ENCODE peak calls at places on chromosomes 12 and 14, in four cellular contexts. D is K562, A is HCT116, M is HepG2. J is an unnamed sample.

GRCh38 chr14:54135804-54136280 is 179.2 kb upstream of the BMP4 start:
- DNase-seq in A (no peak), M (peak; percentile 89), D (no peak), J (no peak)

GRCh38 chr14:59678352-59678751 is 101.7 kb upstream of the CCDC175 start:
- DNase-seq in D (no peak), M (no peak), A (no peak), J (no peak)

GRCh38 chr14:65910108-65910507 is 497.6 kb downstream of the FUT8 start:
- DNase-seq in D (no peak), M (no peak), A (no peak), J (no peak)

GRCh38 chr12:103571286-103571685 is 15.8 kb upstream of the STAB2 start:
- DNase-seq in M (peak; percentile 16), D (no peak), A (peak; percentile 26), J (no peak)

GRCh38 chr12:51593539-51593938 is 2.5 kb downstream of the SCN8A start:
- DNase-seq in D (peak; percentile 51), A (no peak), M (peak; percentile 20), J (no peak)

GRCh38 chr12:43903686-43904085 is 67.8 kb downstream of the TMEM117 start:
- DNase-seq in D (no peak), M (no peak), A (no peak), J (no peak)

GRCh38 chr14:36091096-36091495 is 85.4 kb downstream of the PTCSC3 start:
- DNase-seq in M (peak; percentile 98), A (peak; percentile 19), D (peak; percentile 5), J (no peak)

GRCh38 chr14:105500036-105500725 is 9.1 kb downstream of the TEDC1 start:
- DNase-seq in A (no peak), D (no peak), M (no peak), J (no peak)

GRCh38 chr14:30138517-30138916 is 210.9 kb upstream of the PRKD1 start:
- DNase-seq in D (no peak), A (no peak), M (no peak), J (no peak)

GRCh38 chr12:111777345-111778045 is 10.8 kb downstream of the ALDH2 start:
- DNase-seq in D (no peak), M (peak; percentile 87), A (no peak), J (no peak)

GRCh38 chr14:67987596-67987995 is 168.0 kb downstream of the RAD51B start:
- DNase-seq in M (no peak), A (no peak), D (peak; percentile 33), J (no peak)

GRCh38 chr12:108637222-108637621 is 3.5 kb upstream of the SELPLG start:
- DNase-seq in D (no peak), M (no peak), A (no peak), J (no peak)

GRCh38 chr12:2294651-2295475 is 242.1 kb downstream of the CACNA1C start:
- DNase-seq in A (no peak), M (no peak), D (no peak), J (no peak)

GRCh38 chr12:51320695-51321320 is 3.2 kb downstream of the BIN2 start:
- DNase-seq in D (peak; percentile 88), M (no peak), A (no peak), J (no peak)

GRCh38 chr14:82642425-82642824 is 1108.8 kb upstream of the SEL1L start:
- DNase-seq in A (no peak), D (peak; percentile 23), M (no peak), J (no peak)

GRCh38 chr12:132465269-132466190 is 24.4 kb upstream of the FBRSL1 start:
- DNase-seq in M (no peak), A (no peak), D (no peak), J (no peak)

GRCh38 chr12:47082963-47083621 is 3.3 kb upstream of the AMIGO2 start:
- DNase-seq in M (no peak), A (no peak), D (peak; percentile 48), J (peak; percentile 96)

GRCh38 chr14:74412753-74413152 is 13.3 kb downstream of the SYNDIG1L start:
- DNase-seq in A (no peak), M (no peak), D (no peak), J (no peak)

GRCh38 chr12:20320552-20320951 is 47.8 kb upstream of the PDE3A start:
- DNase-seq in A (no peak), D (no peak), M (no peak), J (no peak)

GRCh38 chr14:69574266-69574953 is at the start of gene CCDC177:
- DNase-seq in D (peak; percentile 57), M (peak; percentile 28), A (peak; percentile 21), J (peak; percentile 15)

GRCh38 chr12:54306925-54307731 is 6.3 kb upstream of the NFE2 start:
- DNase-seq in D (peak; percentile 100), M (peak; percentile 58), A (peak; percentile 78), J (no peak)

GRCh38 chr12:14903386-14904098 is 17.9 kb upstream of the MGP start:
- DNase-seq in M (no peak), D (no peak), A (no peak), J (no peak)

GRCh38 chr12:108685469-108686247 is 45.7 kb downstream of the CORO1C start:
- DNase-seq in A (no peak), D (no peak), M (no peak), J (no peak)

GRCh38 chr14:23562822-23563472 is 4.6 kb downstream of the AP1G2 start:
- DNase-seq in M (peak; percentile 74), D (peak; percentile 63), A (no peak), J (no peak)

GRCh38 chr12:39272934-39273770 is 169.8 kb downstream of the KIF21A start:
- DNase-seq in A (peak; percentile 22), D (peak; percentile 59), M (peak; percentile 24), J (peak; percentile 10)

GRCh38 chr12:20259786-20260185 is 108.6 kb upstream of the PDE3A start:
- DNase-seq in D (no peak), A (no peak), M (no peak), J (no peak)

GRCh38 chr14:80996049-80996901 is 40.9 kb downstream of the TSHR start:
- DNase-seq in A (peak; percentile 66), D (peak; percentile 68), M (peak; percentile 66), J (peak; percentile 12)

GRCh38 chr12:70180140-70180539 is 63.1 kb upstream of the CNOT2 start:
- DNase-seq in M (no peak), A (no peak), D (no peak), J (no peak)

GRCh38 chr12:43208627-43209026 is 343.4 kb downstream of the ADAMTS20 start:
- DNase-seq in D (no peak), M (peak; percentile 1), A (no peak), J (no peak)

GRCh38 chr14:54589076-54589475 is 22.1 kb downstream of the SAMD4A start:
- DNase-seq in A (no peak), D (no peak), M (no peak), J (no peak)

GRCh38 chr12:109872-110271 is 43.3 kb downstream of the IQSEC3 start:
- DNase-seq in A (no peak), D (peak; percentile 30), M (no peak), J (no peak)

GRCh38 chr14:103657466-103657865 is 28.5 kb downstream of the KLC1 start:
- DNase-seq in D (no peak), A (no peak), M (no peak), J (no peak)

GRCh38 chr12:111056618-111057521 is 136.5 kb upstream of the MYL2 start:
- DNase-seq in A (no peak), D (peak; percentile 17), M (no peak), J (no peak)

GRCh38 chr14:99774526-99775307 is 18.5 kb upstream of the EML1 start:
- DNase-seq in D (no peak), M (no peak), A (no peak), J (no peak)

GRCh38 chr14:20732950-20733650 is 12.6 kb upstream of the EDDM3A start:
- DNase-seq in D (no peak), A (no peak), M (no peak), J (no peak)

GRCh38 chr12:113087193-113087592 is 30.7 kb downstream of the DTX1 start:
- DNase-seq in A (no peak), M (no peak), D (no peak), J (no peak)

GRCh38 chr14:33642080-33642479 is 308.8 kb downstream of the EGLN3 start:
- DNase-seq in D (no peak), M (no peak), A (no peak), J (no peak)
- TF ChIP-seq REST in D (no peak), M (no peak), A (no peak), J (no peak)

GRCh38 chr12:62372134-62372533 is 94.5 kb upstream of the MON2 start:
- DNase-seq in D (no peak), M (no peak), A (no peak), J (no peak)

GRCh38 chr12:62370189-62370588 is 96.4 kb upstream of the MON2 start:
- DNase-seq in M (no peak), A (no peak), D (peak; percentile 8), J (no peak)

GRCh38 chr12:62375603-62376002 is 91.0 kb upstream of the MON2 start:
- DNase-seq in M (no peak), D (no peak), A (no peak), J (no peak)

GRCh38 chr12:62372825-62373224 is 93.8 kb upstream of the MON2 start:
- DNase-seq in M (no peak), A (no peak), D (no peak), J (no peak)

GRCh38 chr12:62371661-62372060 is 95.0 kb upstream of the MON2 start:
- DNase-seq in M (no peak), D (no peak), A (no peak), J (no peak)
- TF ChIP-seq TCF7L2 in M (no peak), D (no peak), A (no peak), J (no peak)

DNA sequence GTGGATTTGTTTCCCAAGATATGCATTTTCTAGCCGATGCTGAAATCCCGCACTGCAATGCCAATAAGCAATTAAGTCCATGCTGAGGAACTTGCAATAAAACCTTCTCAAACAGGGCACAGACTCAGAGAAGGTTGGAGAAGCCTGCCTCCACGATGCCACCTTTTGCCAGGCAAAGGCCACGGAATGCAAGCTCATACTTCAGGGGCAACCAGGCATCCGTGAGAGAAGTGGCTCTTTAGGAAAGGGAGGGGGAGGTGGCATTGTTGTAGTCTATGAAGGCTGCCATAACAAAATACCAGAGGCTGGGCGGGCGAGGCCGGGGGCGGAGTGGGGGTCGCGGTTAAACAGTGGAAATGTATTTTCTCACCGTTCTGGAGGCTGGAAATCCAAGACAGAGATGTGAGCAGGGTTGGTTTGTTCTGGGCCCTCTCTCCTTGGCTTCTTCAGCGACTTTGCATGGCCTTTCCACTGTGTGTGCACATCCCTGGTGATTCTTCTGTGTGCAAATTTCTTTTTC is 689.5 kb downstream of the VRK1 start:
- DNase-seq in M (no peak), D (no peak), A (no peak), J (no peak)
- TF ChIP-seq CTCF in M (no peak), D (no peak), A (no peak), J (no peak)

DNA sequence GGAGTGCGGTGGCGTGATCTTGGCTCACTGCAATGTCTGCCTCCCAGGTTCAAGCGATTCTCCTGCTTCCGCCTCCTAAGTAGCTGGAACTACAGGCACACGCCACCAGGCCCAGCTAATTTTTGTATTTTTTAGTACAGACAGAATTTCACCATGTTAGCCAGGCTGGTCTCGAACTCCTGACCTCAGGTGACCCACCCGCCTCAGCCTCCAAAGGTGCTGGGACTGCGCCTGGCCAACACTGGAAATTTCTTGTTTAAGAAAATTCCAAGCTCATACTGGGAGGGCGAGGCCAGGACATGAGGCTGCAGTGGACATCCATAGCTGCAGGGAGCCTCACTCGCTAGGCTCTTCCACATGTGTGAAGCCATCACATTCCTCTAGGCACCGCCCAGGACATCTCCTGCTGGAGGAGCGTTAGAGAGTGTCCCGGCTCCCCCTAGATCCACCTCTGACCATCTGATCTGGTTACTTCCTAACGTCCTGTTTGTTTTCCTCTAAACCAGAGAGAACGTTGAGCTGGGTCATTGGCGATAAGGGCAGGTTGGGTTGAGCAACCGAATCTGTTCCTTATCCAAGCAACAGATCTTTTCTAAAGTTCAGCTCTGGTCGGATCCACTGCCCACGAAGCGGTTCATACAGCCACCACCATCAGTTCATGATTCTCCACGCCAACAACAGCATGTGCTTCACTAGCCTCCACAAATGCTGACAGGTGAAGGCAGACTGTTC is 108.2 kb upstream of the MED13L start:
- DNase-seq in M (peak; percentile 81), D (peak; percentile 90), A (no peak), J (no peak)
- TF ChIP-seq REST in M (no peak), D (peak; percentile 43), A (no peak), J (no peak)

J was measured in Panc1.